ENCODE peak calls at places on chromosomes 16 and 17, in five cellular contexts. One of them, this sample, is unnamed.
A peak's percentile ranks its signal among the peaks of the same experiment; 100 is the strongest.

GRCh38 chr17:50641339-50641725 is 6.7 kb downstream of the ABCC3 start:
- DNase-seq in DMS 273 treated with DMSO at 0.1 percent for 48 hours: no peak
- DNase-seq in midbrain: no peak
- DNase-seq in NCI-H510A treated with DMSO at 0.1 percent for 48 hours: no peak
- DNase-seq in epithelial cell of esophagus: no peak
- DNase-seq in this sample: no peak

GRCh38 chr16:49273771-49274170 is 7.9 kb downstream of the CBLN1 start:
- DNase-seq in NCI-H510A treated with DMSO at 0.1 percent for 48 hours: no peak
- DNase-seq in DMS 273 treated with DMSO at 0.1 percent for 48 hours: no peak
- DNase-seq in midbrain: no peak
- DNase-seq in epithelial cell of esophagus: no peak
- DNase-seq in this sample: no peak

GRCh38 chr16:57611184-57611583 is 17.2 kb upstream of the ADGRG1 start:
- DNase-seq in midbrain: no peak
- DNase-seq in NCI-H510A treated with DMSO at 0.1 percent for 48 hours: no peak
- DNase-seq in DMS 273 treated with DMSO at 0.1 percent for 48 hours: no peak
- DNase-seq in epithelial cell of esophagus: peak; percentile 68
- DNase-seq in this sample: no peak

GRCh38 chr16:57906385-57907316 is 64.3 kb downstream of the CNGB1 start:
- DNase-seq in DMS 273 treated with DMSO at 0.1 percent for 48 hours: no peak
- DNase-seq in midbrain: no peak
- DNase-seq in epithelial cell of esophagus: no peak
- DNase-seq in NCI-H510A treated with DMSO at 0.1 percent for 48 hours: no peak
- DNase-seq in this sample: no peak

GRCh38 chr17:72422505-72423285 is 301.9 kb downstream of the SOX9 start:
- DNase-seq in NCI-H510A treated with DMSO at 0.1 percent for 48 hours: no peak
- DNase-seq in DMS 273 treated with DMSO at 0.1 percent for 48 hours: no peak
- DNase-seq in midbrain: no peak
- DNase-seq in epithelial cell of esophagus: peak; percentile 63
- DNase-seq in this sample: no peak

GRCh38 chr17:61457226-61457983 is 5.2 kb downstream of the TBX4 start:
- DNase-seq in NCI-H510A treated with DMSO at 0.1 percent for 48 hours: no peak
- DNase-seq in DMS 273 treated with DMSO at 0.1 percent for 48 hours: no peak
- DNase-seq in epithelial cell of esophagus: no peak
- DNase-seq in midbrain: no peak
- DNase-seq in this sample: no peak

GRCh38 chr17:52604105-52604504 is 445.6 kb upstream of the CA10 start:
- DNase-seq in midbrain: no peak
- DNase-seq in DMS 273 treated with DMSO at 0.1 percent for 48 hours: no peak
- DNase-seq in epithelial cell of esophagus: peak; percentile 10
- DNase-seq in NCI-H510A treated with DMSO at 0.1 percent for 48 hours: no peak
- DNase-seq in this sample: no peak

GRCh38 chr17:38654411-38655398 is 20.1 kb downstream of the EPOP start:
- DNase-seq in epithelial cell of esophagus: no peak
- DNase-seq in midbrain: no peak
- DNase-seq in DMS 273 treated with DMSO at 0.1 percent for 48 hours: no peak
- DNase-seq in NCI-H510A treated with DMSO at 0.1 percent for 48 hours: no peak
- DNase-seq in this sample: no peak

GRCh38 chr16:48076455-48077012 is 79.3 kb downstream of the ABCC12 start:
- DNase-seq in DMS 273 treated with DMSO at 0.1 percent for 48 hours: no peak
- DNase-seq in midbrain: no peak
- DNase-seq in epithelial cell of esophagus: peak; percentile 9
- DNase-seq in NCI-H510A treated with DMSO at 0.1 percent for 48 hours: no peak
- DNase-seq in this sample: no peak

GRCh38 chr17:4040784-4041183 is 76.5 kb upstream of the ATP2A3 start:
- DNase-seq in midbrain: no peak
- DNase-seq in NCI-H510A treated with DMSO at 0.1 percent for 48 hours: no peak
- DNase-seq in epithelial cell of esophagus: no peak
- DNase-seq in DMS 273 treated with DMSO at 0.1 percent for 48 hours: no peak
- DNase-seq in this sample: no peak

GRCh38 chr16:82892327-82892726 is 265.6 kb downstream of the CDH13 start:
- DNase-seq in DMS 273 treated with DMSO at 0.1 percent for 48 hours: no peak
- DNase-seq in NCI-H510A treated with DMSO at 0.1 percent for 48 hours: no peak
- DNase-seq in midbrain: no peak
- DNase-seq in epithelial cell of esophagus: no peak
- DNase-seq in this sample: no peak

GRCh38 chr17:59519132-59519531 is 46.3 kb upstream of the DHX40 start:
- DNase-seq in midbrain: no peak
- DNase-seq in DMS 273 treated with DMSO at 0.1 percent for 48 hours: no peak
- DNase-seq in epithelial cell of esophagus: no peak
- DNase-seq in NCI-H510A treated with DMSO at 0.1 percent for 48 hours: no peak
- DNase-seq in this sample: no peak

GRCh38 chr16:88885693-88886253 is 19.3 kb upstream of the PABPN1L start:
- DNase-seq in epithelial cell of esophagus: no peak
- DNase-seq in midbrain: no peak
- DNase-seq in NCI-H510A treated with DMSO at 0.1 percent for 48 hours: no peak
- DNase-seq in DMS 273 treated with DMSO at 0.1 percent for 48 hours: no peak
- DNase-seq in this sample: no peak

GRCh38 chr16:29307598-29308507 is 98.7 kb downstream of the NPIPB11 start:
- DNase-seq in NCI-H510A treated with DMSO at 0.1 percent for 48 hours: no peak
- DNase-seq in epithelial cell of esophagus: no peak
- DNase-seq in midbrain: no peak
- DNase-seq in DMS 273 treated with DMSO at 0.1 percent for 48 hours: no peak
- DNase-seq in this sample: no peak

GRCh38 chr16:3026003-3026378 is 2.2 kb downstream of the THOC6 start:
- DNase-seq in DMS 273 treated with DMSO at 0.1 percent for 48 hours: no peak
- DNase-seq in NCI-H510A treated with DMSO at 0.1 percent for 48 hours: no peak
- DNase-seq in midbrain: no peak
- DNase-seq in epithelial cell of esophagus: no peak
- DNase-seq in this sample: no peak

GRCh38 chr16:55426865-55427484 is 52.0 kb upstream of the MMP2 start:
- DNase-seq in midbrain: no peak
- DNase-seq in DMS 273 treated with DMSO at 0.1 percent for 48 hours: no peak
- DNase-seq in NCI-H510A treated with DMSO at 0.1 percent for 48 hours: no peak
- DNase-seq in epithelial cell of esophagus: no peak
- DNase-seq in this sample: no peak

GRCh38 chr17:81509687-81510523 is 2.7 kb downstream of the ACTG1 start:
- DNase-seq in DMS 273 treated with DMSO at 0.1 percent for 48 hours: no peak
- DNase-seq in epithelial cell of esophagus: no peak
- DNase-seq in midbrain: no peak
- DNase-seq in NCI-H510A treated with DMSO at 0.1 percent for 48 hours: no peak
- DNase-seq in this sample: peak; percentile 37

GRCh38 chr17:7047566-7047965 is 3.7 kb upstream of the SLC16A11 start:
- DNase-seq in epithelial cell of esophagus: no peak
- DNase-seq in NCI-H510A treated with DMSO at 0.1 percent for 48 hours: no peak
- DNase-seq in DMS 273 treated with DMSO at 0.1 percent for 48 hours: no peak
- DNase-seq in midbrain: no peak
- DNase-seq in this sample: no peak

GRCh38 chr17:57665128-57665527 is 80.0 kb downstream of the CCDC182 start:
- DNase-seq in midbrain: peak; percentile 44
- DNase-seq in epithelial cell of esophagus: no peak
- DNase-seq in NCI-H510A treated with DMSO at 0.1 percent for 48 hours: peak; percentile 36
- DNase-seq in DMS 273 treated with DMSO at 0.1 percent for 48 hours: no peak
- DNase-seq in this sample: no peak

GRCh38 chr17:59884861-59885260 is 7.9 kb downstream of the TUBD1 start:
- DNase-seq in midbrain: no peak
- DNase-seq in epithelial cell of esophagus: no peak
- DNase-seq in NCI-H510A treated with DMSO at 0.1 percent for 48 hours: no peak
- DNase-seq in DMS 273 treated with DMSO at 0.1 percent for 48 hours: no peak
- DNase-seq in this sample: no peak

GRCh38 chr16:51095890-51096626 is 55.0 kb downstream of the SALL1 start:
- DNase-seq in DMS 273 treated with DMSO at 0.1 percent for 48 hours: no peak
- DNase-seq in epithelial cell of esophagus: no peak
- DNase-seq in NCI-H510A treated with DMSO at 0.1 percent for 48 hours: no peak
- DNase-seq in midbrain: no peak
- DNase-seq in this sample: no peak

GRCh38 chr16:66944054-66944441 is 8.7 kb downstream of the CES2 start:
- DNase-seq in epithelial cell of esophagus: no peak
- DNase-seq in midbrain: no peak
- DNase-seq in DMS 273 treated with DMSO at 0.1 percent for 48 hours: no peak
- DNase-seq in NCI-H510A treated with DMSO at 0.1 percent for 48 hours: no peak
- DNase-seq in this sample: no peak

GRCh38 chr16:55499951-55500350 is 8.9 kb upstream of the LPCAT2 start:
- DNase-seq in DMS 273 treated with DMSO at 0.1 percent for 48 hours: no peak
- DNase-seq in epithelial cell of esophagus: peak; percentile 92
- DNase-seq in midbrain: peak; percentile 22
- DNase-seq in NCI-H510A treated with DMSO at 0.1 percent for 48 hours: no peak
- DNase-seq in this sample: peak; percentile 81

GRCh38 chr16:76531236-76531635 is 254.0 kb downstream of the CNTNAP4 start:
- DNase-seq in DMS 273 treated with DMSO at 0.1 percent for 48 hours: no peak
- DNase-seq in epithelial cell of esophagus: no peak
- DNase-seq in NCI-H510A treated with DMSO at 0.1 percent for 48 hours: no peak
- DNase-seq in midbrain: no peak
- DNase-seq in this sample: no peak

GRCh38 chr17:62688398-62689140 is 61.1 kb downstream of the MRC2 start:
- DNase-seq in DMS 273 treated with DMSO at 0.1 percent for 48 hours: peak; percentile 72
- DNase-seq in midbrain: no peak
- DNase-seq in epithelial cell of esophagus: no peak
- DNase-seq in NCI-H510A treated with DMSO at 0.1 percent for 48 hours: no peak
- DNase-seq in this sample: no peak

GRCh38 chr17:2400474-2400866 is 390 bp downstream of the MNT start:
- DNase-seq in midbrain: peak; percentile 44
- DNase-seq in DMS 273 treated with DMSO at 0.1 percent for 48 hours: no peak
- DNase-seq in NCI-H510A treated with DMSO at 0.1 percent for 48 hours: no peak
- DNase-seq in epithelial cell of esophagus: peak; percentile 63
- DNase-seq in this sample: no peak

GRCh38 chr16:68997564-68997963 is 107.9 kb upstream of the HAS3 start:
- DNase-seq in NCI-H510A treated with DMSO at 0.1 percent for 48 hours: no peak
- DNase-seq in DMS 273 treated with DMSO at 0.1 percent for 48 hours: no peak
- DNase-seq in epithelial cell of esophagus: no peak
- DNase-seq in midbrain: no peak
- DNase-seq in this sample: no peak

GRCh38 chr16:25121824-25122600 is 10.5 kb downstream of the LCMT1 start:
- DNase-seq in DMS 273 treated with DMSO at 0.1 percent for 48 hours: no peak
- DNase-seq in epithelial cell of esophagus: no peak
- DNase-seq in midbrain: no peak
- DNase-seq in NCI-H510A treated with DMSO at 0.1 percent for 48 hours: no peak
- DNase-seq in this sample: no peak

This sample was measured in pons.